ENCODE peak calls at places on chromosomes 13 and 19, in seven cellular contexts. One of them, this sample, is unnamed.

GRCh38 chr13:50012396-50013169 is 2.7 kb upstream of the KCNRG start:
- DNase-seq in GM06990: no peak
- DNase-seq in AG10803: peak
- DNase-seq in mammary epithelial cell: no peak
- DNase-seq in ascending aorta: no peak
- DNase-seq in foreskin fibroblast: peak
- DNase-seq in coronary artery: no peak
- DNase-seq in this sample: no peak

GRCh38 chr13:100512422-100512821 is 76.2 kb downstream of the GGACT start:
- DNase-seq in GM06990: no peak
- DNase-seq in AG10803: no peak
- DNase-seq in mammary epithelial cell: no peak
- DNase-seq in ascending aorta: no peak
- DNase-seq in foreskin fibroblast: peak
- DNase-seq in coronary artery: no peak
- DNase-seq in this sample: no peak

GRCh38 chr19:41910240-41910991 is 17.8 kb downstream of the ERFL start:
- DNase-seq in GM06990: no peak
- DNase-seq in AG10803: no peak
- DNase-seq in mammary epithelial cell: no peak
- DNase-seq in ascending aorta: no peak
- DNase-seq in foreskin fibroblast: no peak
- DNase-seq in coronary artery: no peak
- DNase-seq in this sample: no peak

GRCh38 chr13:97254809-97255208 is 32.7 kb downstream of the MBNL2 start:
- DNase-seq in GM06990: no peak
- DNase-seq in AG10803: peak
- DNase-seq in mammary epithelial cell: peak
- DNase-seq in ascending aorta: no peak
- DNase-seq in foreskin fibroblast: peak
- DNase-seq in coronary artery: no peak
- DNase-seq in this sample: no peak

GRCh38 chr13:59247166-59247565 is 916.6 kb downstream of the DIAPH3 start:
- DNase-seq in GM06990: no peak
- DNase-seq in AG10803: no peak
- DNase-seq in mammary epithelial cell: no peak
- DNase-seq in ascending aorta: no peak
- DNase-seq in foreskin fibroblast: no peak
- DNase-seq in coronary artery: no peak
- DNase-seq in this sample: no peak

GRCh38 chr13:45584816-45585215 is 30.7 kb downstream of the ERICH6B start:
- DNase-seq in GM06990: no peak
- DNase-seq in AG10803: no peak
- DNase-seq in mammary epithelial cell: peak
- DNase-seq in ascending aorta: no peak
- DNase-seq in foreskin fibroblast: no peak
- DNase-seq in coronary artery: no peak
- DNase-seq in this sample: no peak

GRCh38 chr13:99432637-99433542 is 68.4 kb upstream of the TM9SF2 start:
- DNase-seq in GM06990: peak
- DNase-seq in AG10803: peak
- DNase-seq in mammary epithelial cell: peak
- DNase-seq in ascending aorta: peak
- DNase-seq in foreskin fibroblast: peak
- DNase-seq in coronary artery: no peak
- DNase-seq in this sample: peak

GRCh38 chr19:51127755-51128154 is 3.0 kb downstream of the SIGLEC9 start:
- DNase-seq in GM06990: no peak
- DNase-seq in AG10803: peak
- DNase-seq in mammary epithelial cell: no peak
- DNase-seq in ascending aorta: peak
- DNase-seq in foreskin fibroblast: no peak
- DNase-seq in coronary artery: no peak
- DNase-seq in this sample: peak

GRCh38 chr19:14405758-14406644 is 13.1 kb downstream of the DDX39A start:
- DNase-seq in GM06990: peak
- DNase-seq in AG10803: peak
- DNase-seq in mammary epithelial cell: peak
- DNase-seq in ascending aorta: peak
- DNase-seq in foreskin fibroblast: peak
- DNase-seq in coronary artery: peak
- DNase-seq in this sample: peak

GRCh38 chr13:20190481-20191310 is 2.0 kb downstream of the GJB2 start:
- DNase-seq in GM06990: no peak
- DNase-seq in AG10803: peak
- DNase-seq in mammary epithelial cell: peak
- DNase-seq in ascending aorta: no peak
- DNase-seq in foreskin fibroblast: peak
- DNase-seq in coronary artery: peak
- DNase-seq in this sample: peak

GRCh38 chr19:18393836-18394235 is 3.6 kb downstream of the LRRC25 start:
- DNase-seq in GM06990: no peak
- DNase-seq in AG10803: no peak
- DNase-seq in mammary epithelial cell: no peak
- DNase-seq in ascending aorta: no peak
- DNase-seq in foreskin fibroblast: peak
- DNase-seq in coronary artery: peak
- DNase-seq in this sample: no peak

GRCh38 chr13:104442541-104442940 is 1376.3 kb upstream of the SLC10A2 start:
- DNase-seq in GM06990: no peak
- DNase-seq in AG10803: no peak
- DNase-seq in mammary epithelial cell: peak
- DNase-seq in ascending aorta: no peak
- DNase-seq in foreskin fibroblast: no peak
- DNase-seq in coronary artery: no peak
- DNase-seq in this sample: no peak

GRCh38 chr19:38255759-38256052 is 468 bp downstream of the PPP1R14A start:
- DNase-seq in GM06990: no peak
- DNase-seq in AG10803: no peak
- DNase-seq in mammary epithelial cell: no peak
- DNase-seq in ascending aorta: no peak
- DNase-seq in foreskin fibroblast: no peak
- DNase-seq in coronary artery: no peak
- DNase-seq in this sample: no peak
- H3K4me3 ChIP-seq in GM06990: no peak
- H3K4me3 ChIP-seq in AG10803: no peak
- H3K4me3 ChIP-seq in mammary epithelial cell: peak
- H3K4me3 ChIP-seq in ascending aorta: peak
- H3K4me3 ChIP-seq in foreskin fibroblast: no peak
- H3K4me3 ChIP-seq in coronary artery: peak
- H3K4me3 ChIP-seq in this sample: peak

GRCh38 chr19:6551607-6552450 is 21.0 kb downstream of the TNFSF9 start:
- DNase-seq in GM06990: peak
- DNase-seq in AG10803: no peak
- DNase-seq in mammary epithelial cell: no peak
- DNase-seq in ascending aorta: no peak
- DNase-seq in foreskin fibroblast: no peak
- DNase-seq in coronary artery: no peak
- DNase-seq in this sample: no peak
- TF ChIP-seq CTCF in GM06990: peak
- TF ChIP-seq CTCF in AG10803: no peak
- TF ChIP-seq CTCF in mammary epithelial cell: no peak
- TF ChIP-seq CTCF in ascending aorta: no peak
- TF ChIP-seq CTCF in foreskin fibroblast: no peak
- TF ChIP-seq CTCF in coronary artery: no peak
- TF ChIP-seq CTCF in this sample: no peak

GRCh38 chr19:939439-939838 is 13.6 kb downstream of the ARID3A start:
- DNase-seq in GM06990: no peak
- DNase-seq in AG10803: no peak
- DNase-seq in mammary epithelial cell: no peak
- DNase-seq in ascending aorta: no peak
- DNase-seq in foreskin fibroblast: no peak
- DNase-seq in coronary artery: no peak
- DNase-seq in this sample: no peak

GRCh38 chr19:938233-938923 is 12.5 kb downstream of the ARID3A start:
- DNase-seq in GM06990: no peak
- DNase-seq in AG10803: no peak
- DNase-seq in mammary epithelial cell: no peak
- DNase-seq in ascending aorta: no peak
- DNase-seq in foreskin fibroblast: no peak
- DNase-seq in coronary artery: no peak
- DNase-seq in this sample: no peak

GRCh38 chr19:941292-942132 is 15.7 kb downstream of the ARID3A start:
- DNase-seq in GM06990: no peak
- DNase-seq in AG10803: no peak
- DNase-seq in mammary epithelial cell: no peak
- DNase-seq in ascending aorta: no peak
- DNase-seq in foreskin fibroblast: no peak
- DNase-seq in coronary artery: no peak
- DNase-seq in this sample: no peak

GRCh38 chr19:940591-941291 is 14.9 kb downstream of the ARID3A start:
- DNase-seq in GM06990: no peak
- DNase-seq in AG10803: no peak
- DNase-seq in mammary epithelial cell: peak
- DNase-seq in ascending aorta: peak
- DNase-seq in foreskin fibroblast: peak
- DNase-seq in coronary artery: no peak
- DNase-seq in this sample: no peak

GRCh38 chr19:939922-940321 is 14.1 kb downstream of the ARID3A start:
- DNase-seq in GM06990: no peak
- DNase-seq in AG10803: no peak
- DNase-seq in mammary epithelial cell: no peak
- DNase-seq in ascending aorta: no peak
- DNase-seq in foreskin fibroblast: no peak
- DNase-seq in coronary artery: no peak
- DNase-seq in this sample: no peak
- H3K4me3 ChIP-seq in GM06990: peak
- H3K4me3 ChIP-seq in AG10803: no peak
- H3K4me3 ChIP-seq in mammary epithelial cell: no peak
- H3K4me3 ChIP-seq in ascending aorta: peak
- H3K4me3 ChIP-seq in foreskin fibroblast: no peak
- H3K4me3 ChIP-seq in coronary artery: no peak
- H3K4me3 ChIP-seq in this sample: no peak

GRCh38 chr19:34018546-34018945 is 153.8 kb upstream of the LSM14A start:
- DNase-seq in GM06990: no peak
- DNase-seq in AG10803: no peak
- DNase-seq in mammary epithelial cell: no peak
- DNase-seq in ascending aorta: no peak
- DNase-seq in foreskin fibroblast: no peak
- DNase-seq in coronary artery: no peak
- DNase-seq in this sample: no peak

DNA sequence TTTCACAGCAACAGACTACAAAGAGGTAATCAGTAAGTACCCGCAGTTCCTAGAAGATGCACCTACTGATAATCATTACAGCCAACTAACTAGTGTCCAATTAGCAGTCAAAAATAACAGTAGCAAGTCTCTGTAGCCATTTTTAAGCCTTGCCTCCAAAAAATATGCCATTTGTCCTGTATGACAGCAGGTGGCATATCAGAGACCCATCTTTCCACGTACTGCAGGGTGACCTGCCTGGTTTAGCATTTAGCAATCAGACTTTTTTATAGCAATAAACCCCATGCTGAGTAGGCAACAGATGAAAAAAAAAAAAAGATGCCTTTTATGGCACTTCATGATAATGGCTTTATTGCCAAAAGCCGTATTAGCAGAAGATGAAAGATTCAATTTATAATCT is 155.3 kb upstream of the LSM14A start:
- DNase-seq in GM06990: no peak
- DNase-seq in AG10803: no peak
- DNase-seq in mammary epithelial cell: no peak
- DNase-seq in ascending aorta: no peak
- DNase-seq in foreskin fibroblast: no peak
- DNase-seq in coronary artery: no peak
- DNase-seq in this sample: no peak
- TF ChIP-seq CTCF in GM06990: no peak
- TF ChIP-seq CTCF in AG10803: no peak
- TF ChIP-seq CTCF in mammary epithelial cell: no peak
- TF ChIP-seq CTCF in ascending aorta: no peak
- TF ChIP-seq CTCF in foreskin fibroblast: no peak
- TF ChIP-seq CTCF in coronary artery: no peak
- TF ChIP-seq CTCF in this sample: no peak

GRCh38 chr19:46347985-46348384 is 1.1 kb downstream of the PPP5C start:
- DNase-seq in GM06990: no peak
- DNase-seq in AG10803: no peak
- DNase-seq in mammary epithelial cell: no peak
- DNase-seq in ascending aorta: no peak
- DNase-seq in foreskin fibroblast: no peak
- DNase-seq in coronary artery: no peak
- DNase-seq in this sample: no peak
- H3K4me3 ChIP-seq in GM06990: peak
- H3K4me3 ChIP-seq in AG10803: peak
- H3K4me3 ChIP-seq in mammary epithelial cell: peak
- H3K4me3 ChIP-seq in ascending aorta: peak
- H3K4me3 ChIP-seq in foreskin fibroblast: peak
- H3K4me3 ChIP-seq in coronary artery: peak
- H3K4me3 ChIP-seq in this sample: peak

DNA sequence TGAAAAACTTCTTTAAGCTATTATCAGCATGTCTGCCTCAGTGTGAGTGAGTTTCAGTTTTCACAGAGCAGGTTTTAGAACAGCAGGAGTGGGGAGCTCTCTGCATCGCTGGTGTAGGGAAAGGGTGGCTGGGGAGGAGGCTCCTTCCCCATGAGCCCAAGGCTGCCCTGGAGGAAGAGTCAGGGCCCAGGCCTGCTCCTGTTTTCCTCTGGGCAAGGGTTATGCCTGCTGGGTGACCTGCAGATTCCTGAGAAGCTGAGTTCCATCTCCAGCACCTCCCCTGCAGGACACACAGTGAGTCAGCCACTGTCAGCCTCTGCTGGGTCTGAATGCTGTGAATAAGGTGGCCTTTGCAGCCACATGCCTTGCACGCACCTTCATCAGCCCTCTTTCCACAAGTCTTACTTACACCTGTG is 186.5 kb upstream of the KL start:
- DNase-seq in GM06990: peak
- DNase-seq in AG10803: peak
- DNase-seq in mammary epithelial cell: peak
- DNase-seq in ascending aorta: no peak
- DNase-seq in foreskin fibroblast: peak
- DNase-seq in coronary artery: no peak
- DNase-seq in this sample: peak
- TF ChIP-seq CTCF in GM06990: no peak
- TF ChIP-seq CTCF in AG10803: no peak
- TF ChIP-seq CTCF in mammary epithelial cell: no peak
- TF ChIP-seq CTCF in ascending aorta: no peak
- TF ChIP-seq CTCF in foreskin fibroblast: no peak
- TF ChIP-seq CTCF in coronary artery: no peak
- TF ChIP-seq CTCF in this sample: no peak